ENCODE peak calls at places on chromosomes 6 and 20, in four cellular contexts. One of them, this sample, is unnamed.
A peak's percentile ranks its signal among the peaks of the same experiment; 100 is the strongest.

GRCh38 chr6:169620171-169621125 is 81.4 kb downstream of the WDR27 start:
- DNase-seq in lung: no peak
- DNase-seq in AG09319: no peak
- DNase-seq in AG10803: peak; percentile 29
- DNase-seq in this sample: no peak

GRCh38 chr6:15409301-15410125 is 163.6 kb downstream of the JARID2 start:
- DNase-seq in AG10803: no peak
- DNase-seq in AG09319: no peak
- DNase-seq in lung: no peak
- DNase-seq in this sample: no peak

GRCh38 chr6:137000825-137001224 is 43.9 kb downstream of the IL20RA start:
- DNase-seq in AG09319: no peak
- DNase-seq in lung: no peak
- DNase-seq in AG10803: no peak
- DNase-seq in this sample: no peak

GRCh38 chr20:14948416-14948815 is 611.0 kb upstream of the FLRT3 start:
- DNase-seq in AG10803: no peak
- DNase-seq in AG09319: no peak
- DNase-seq in lung: no peak
- DNase-seq in this sample: no peak

GRCh38 chr6:18203786-18204185 is 48.6 kb downstream of the KDM1B start:
- DNase-seq in AG10803: peak; percentile 13
- DNase-seq in lung: no peak
- DNase-seq in AG09319: no peak
- DNase-seq in this sample: no peak

GRCh38 chr20:38211200-38212097 is 46.4 kb upstream of the TGM2 start:
- DNase-seq in lung: no peak
- DNase-seq in AG10803: peak; percentile 61
- DNase-seq in AG09319: no peak
- DNase-seq in this sample: no peak

GRCh38 chr20:50298554-50299324 is 108.1 kb downstream of the CEBPB start:
- DNase-seq in AG09319: no peak
- DNase-seq in lung: no peak
- DNase-seq in AG10803: no peak
- DNase-seq in this sample: no peak

GRCh38 chr6:145643760-145644159 is 91.6 kb downstream of the EPM2A start:
- DNase-seq in AG10803: no peak
- DNase-seq in lung: no peak
- DNase-seq in AG09319: no peak
- DNase-seq in this sample: no peak

GRCh38 chr6:168125429-168126001 is 46.5 kb upstream of the FRMD1 start:
- DNase-seq in AG09319: no peak
- DNase-seq in AG10803: no peak
- DNase-seq in lung: no peak
- DNase-seq in this sample: no peak

GRCh38 chr6:40990301-40990700 is 48.7 kb downstream of the UNC5CL start:
- DNase-seq in AG10803: no peak
- DNase-seq in AG09319: no peak
- DNase-seq in lung: no peak
- DNase-seq in this sample: no peak
- TF ChIP-seq CTCF in AG10803: no peak
- TF ChIP-seq CTCF in AG09319: no peak
- TF ChIP-seq CTCF in lung: no peak
- TF ChIP-seq CTCF in this sample: no peak

GRCh38 chr6:109896333-109896732 is 81.8 kb upstream of the GPR6 start:
- DNase-seq in AG09319: peak; percentile 49
- DNase-seq in lung: no peak
- DNase-seq in AG10803: peak; percentile 42
- DNase-seq in this sample: no peak

GRCh38 chr6:109893606-109894005 is 84.5 kb upstream of the GPR6 start:
- DNase-seq in lung: no peak
- DNase-seq in AG10803: no peak
- DNase-seq in AG09319: no peak
- DNase-seq in this sample: no peak

GRCh38 chr6:109894181-109894580 is 83.9 kb upstream of the GPR6 start:
- DNase-seq in AG09319: no peak
- DNase-seq in lung: no peak
- DNase-seq in AG10803: no peak
- DNase-seq in this sample: no peak

GRCh38 chr6:109891924-109892323 is 86.2 kb upstream of the GPR6 start:
- DNase-seq in AG10803: no peak
- DNase-seq in lung: peak; percentile 49
- DNase-seq in AG09319: no peak
- DNase-seq in this sample: no peak

GRCh38 chr6:109892451-109893435 is 85.4 kb upstream of the GPR6 start:
- DNase-seq in AG09319: no peak
- DNase-seq in AG10803: no peak
- DNase-seq in lung: peak; percentile 54
- DNase-seq in this sample: no peak
- TF ChIP-seq CTCF in AG09319: no peak
- TF ChIP-seq CTCF in AG10803: no peak
- TF ChIP-seq CTCF in lung: no peak
- TF ChIP-seq CTCF in this sample: no peak

DNA sequence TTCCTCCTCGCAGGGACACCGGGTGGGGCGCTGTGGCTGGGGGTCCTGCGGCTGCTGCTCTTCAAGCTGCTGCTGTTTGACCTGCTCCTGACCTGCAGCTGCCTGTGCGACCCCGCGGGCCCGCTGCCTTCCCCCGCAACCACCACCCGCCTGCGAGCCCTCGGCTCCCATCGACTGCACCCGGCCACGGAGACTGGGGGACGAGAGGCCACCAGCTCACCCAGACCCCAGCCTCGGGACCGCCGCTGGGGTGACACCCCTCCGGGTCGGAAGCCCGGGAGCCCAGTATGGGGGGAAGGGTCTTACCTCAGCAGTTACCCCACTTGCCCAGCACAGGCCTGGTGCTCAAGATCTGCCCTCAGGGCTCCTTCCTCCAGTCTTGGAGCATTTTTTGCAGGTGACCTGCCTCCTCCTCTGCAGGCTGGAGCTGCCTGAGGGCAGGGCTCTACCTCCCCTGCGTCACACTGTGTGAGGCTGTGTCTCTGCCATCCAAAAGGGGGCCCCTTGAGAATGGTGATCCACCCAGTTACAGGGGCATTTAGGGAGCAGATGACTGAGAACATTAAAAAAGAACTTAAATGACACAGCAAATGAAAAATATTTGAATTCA is 3.9 kb upstream of the CNPY3 start:
- DNase-seq in AG10803: no peak
- DNase-seq in lung: no peak
- DNase-seq in AG09319: no peak
- DNase-seq in this sample: no peak
- TF ChIP-seq CTCF in AG10803: no peak
- TF ChIP-seq CTCF in lung: no peak
- TF ChIP-seq CTCF in AG09319: no peak
- TF ChIP-seq CTCF in this sample: no peak

GRCh38 chr6:57313009-57313408 is 4.4 kb upstream of the PRIM2 start:
- DNase-seq in AG10803: no peak
- DNase-seq in lung: no peak
- DNase-seq in AG09319: no peak
- DNase-seq in this sample: no peak

GRCh38 chr6:57316581-57317059 is 810 bp upstream of the PRIM2 start:
- DNase-seq in AG09319: peak; percentile 79
- DNase-seq in lung: peak; percentile 81
- DNase-seq in AG10803: peak; percentile 89
- DNase-seq in this sample: peak; percentile 77

GRCh38 chr6:57315851-57316250 is 1.6 kb upstream of the PRIM2 start:
- DNase-seq in AG10803: no peak
- DNase-seq in lung: no peak
- DNase-seq in AG09319: no peak
- DNase-seq in this sample: no peak

GRCh38 chr6:57313711-57314471 is 3.5 kb upstream of the PRIM2 start:
- DNase-seq in lung: no peak
- DNase-seq in AG09319: peak; percentile 94
- DNase-seq in AG10803: peak; percentile 100
- DNase-seq in this sample: no peak

GRCh38 chr6:57317060-57317943 is at the start of gene PRIM2:
- DNase-seq in AG09319: no peak
- DNase-seq in lung: peak; percentile 89
- DNase-seq in AG10803: peak; percentile 76
- DNase-seq in this sample: peak; percentile 71
- TF ChIP-seq CTCF in AG09319: no peak
- TF ChIP-seq CTCF in lung: no peak
- TF ChIP-seq CTCF in AG10803: no peak
- TF ChIP-seq CTCF in this sample: no peak

DNA sequence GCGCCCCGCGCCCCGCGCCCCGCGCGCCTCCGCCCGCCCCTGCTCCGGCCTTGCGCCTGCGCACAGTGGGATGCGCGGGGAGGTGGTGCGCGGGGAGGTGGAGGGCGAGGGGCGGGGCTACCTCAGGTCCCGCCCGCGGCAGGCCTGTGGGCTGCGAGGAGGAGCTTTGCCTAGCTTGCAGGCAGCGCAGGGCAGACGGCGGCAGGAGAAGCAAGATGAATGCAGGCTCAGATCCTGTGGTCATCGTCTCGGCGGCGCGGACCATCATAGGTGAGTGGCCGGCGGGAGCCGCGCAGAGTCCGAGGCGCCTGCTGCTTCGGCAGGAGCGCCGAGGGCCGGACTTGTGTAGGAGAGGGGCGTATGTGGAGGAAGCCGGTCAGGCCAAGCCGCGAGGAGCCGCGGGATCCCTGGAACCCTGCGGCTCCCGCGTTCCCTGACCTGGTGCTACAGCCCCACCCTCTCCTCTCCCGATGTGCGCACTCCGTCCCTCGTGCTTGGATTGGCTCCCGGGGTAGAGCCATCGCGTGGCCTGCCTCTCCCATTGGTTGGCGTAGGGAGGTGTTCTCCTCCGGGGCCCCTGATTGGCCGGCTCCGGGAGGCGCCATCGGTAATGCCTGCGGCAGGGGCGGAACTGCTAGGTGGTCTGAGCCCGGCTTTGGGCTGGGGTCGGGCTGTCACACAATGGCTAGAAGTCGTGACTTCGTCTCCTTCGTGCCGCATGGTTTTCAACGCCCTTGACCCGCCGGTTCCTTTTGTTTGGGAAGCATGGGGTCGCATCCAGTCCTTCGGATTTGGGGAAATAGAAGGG is at the start of gene ACAT2:
- DNase-seq in lung: peak; percentile 97
- DNase-seq in AG09319: peak; percentile 78
- DNase-seq in AG10803: peak; percentile 91
- DNase-seq in this sample: peak; percentile 91
- TF ChIP-seq CTCF in lung: no peak
- TF ChIP-seq CTCF in AG09319: no peak
- TF ChIP-seq CTCF in AG10803: no peak
- TF ChIP-seq CTCF in this sample: no peak

DNA sequence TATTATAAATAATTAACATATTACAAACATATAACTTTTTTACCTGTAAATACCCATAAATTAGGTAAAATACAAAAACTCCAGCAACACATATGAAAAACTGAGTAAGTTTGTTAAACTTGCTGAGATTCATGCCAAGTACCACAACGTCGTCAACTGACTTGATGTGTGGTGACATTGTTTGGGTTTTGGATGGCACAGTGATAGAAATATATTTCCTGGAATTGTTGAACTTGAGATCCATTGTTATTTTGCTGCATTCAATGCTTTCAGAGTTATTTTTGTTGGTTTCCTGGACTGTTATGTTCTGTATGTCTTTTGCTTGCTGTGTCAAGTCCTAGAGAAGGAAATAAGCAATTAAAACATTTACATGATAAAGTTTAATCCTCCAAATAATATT is 5.5 kb downstream of the SLC35B3 start:
- DNase-seq in AG09319: no peak
- DNase-seq in AG10803: no peak
- DNase-seq in lung: no peak
- DNase-seq in this sample: no peak
- TF ChIP-seq CTCF in AG09319: no peak
- TF ChIP-seq CTCF in AG10803: no peak
- TF ChIP-seq CTCF in lung: no peak
- TF ChIP-seq CTCF in this sample: no peak

GRCh38 chr20:6140947-6141346 is 18.1 kb upstream of the FERMT1 start:
- DNase-seq in AG10803: no peak
- DNase-seq in lung: no peak
- DNase-seq in AG09319: no peak
- DNase-seq in this sample: no peak

DNA sequence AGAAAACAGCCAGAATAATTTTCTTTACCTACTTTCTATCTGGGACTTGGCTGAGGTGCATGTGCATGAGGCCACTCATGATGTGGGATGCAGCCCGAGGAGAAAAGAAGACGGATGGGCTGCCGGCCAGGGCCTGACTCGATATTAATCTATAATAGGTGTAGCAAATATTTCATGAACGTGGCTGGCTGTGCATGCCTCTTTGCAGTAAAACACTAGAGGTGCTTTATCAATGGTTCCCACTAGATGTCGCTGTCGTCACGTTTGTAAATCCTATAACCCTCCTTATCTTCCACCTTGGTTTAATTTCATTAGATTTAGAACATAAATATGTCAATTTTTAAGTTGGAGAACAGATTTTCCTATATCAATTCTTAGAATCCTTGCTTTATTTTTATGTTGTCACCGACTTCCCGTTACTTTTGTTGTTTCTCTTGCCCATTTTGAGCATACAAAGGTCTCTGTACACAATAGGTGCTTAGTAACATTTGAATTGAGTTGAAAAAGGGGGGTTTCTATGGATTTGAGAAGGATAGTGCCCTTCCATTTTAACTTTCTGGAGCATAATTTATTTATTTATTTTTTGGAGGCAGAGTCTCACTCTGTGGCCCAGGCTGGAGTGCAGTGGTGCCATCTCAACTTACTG is 19.6 kb upstream of the FERMT1 start:
- DNase-seq in AG09319: peak; percentile 22
- DNase-seq in lung: no peak
- DNase-seq in AG10803: peak; percentile 65
- DNase-seq in this sample: peak; percentile 55
- TF ChIP-seq CTCF in AG09319: peak; percentile 77
- TF ChIP-seq CTCF in lung: peak; percentile 63
- TF ChIP-seq CTCF in AG10803: peak; percentile 86
- TF ChIP-seq CTCF in this sample: peak; percentile 85

GRCh38 chr20:35523298-35523888 is 6.1 kb downstream of the C20orf173 start:
- DNase-seq in AG10803: no peak
- DNase-seq in AG09319: no peak
- DNase-seq in lung: no peak
- DNase-seq in this sample: peak; percentile 59
- TF ChIP-seq CTCF in AG10803: peak; percentile 57
- TF ChIP-seq CTCF in AG09319: peak; percentile 42
- TF ChIP-seq CTCF in lung: no peak
- TF ChIP-seq CTCF in this sample: peak; percentile 74

DNA sequence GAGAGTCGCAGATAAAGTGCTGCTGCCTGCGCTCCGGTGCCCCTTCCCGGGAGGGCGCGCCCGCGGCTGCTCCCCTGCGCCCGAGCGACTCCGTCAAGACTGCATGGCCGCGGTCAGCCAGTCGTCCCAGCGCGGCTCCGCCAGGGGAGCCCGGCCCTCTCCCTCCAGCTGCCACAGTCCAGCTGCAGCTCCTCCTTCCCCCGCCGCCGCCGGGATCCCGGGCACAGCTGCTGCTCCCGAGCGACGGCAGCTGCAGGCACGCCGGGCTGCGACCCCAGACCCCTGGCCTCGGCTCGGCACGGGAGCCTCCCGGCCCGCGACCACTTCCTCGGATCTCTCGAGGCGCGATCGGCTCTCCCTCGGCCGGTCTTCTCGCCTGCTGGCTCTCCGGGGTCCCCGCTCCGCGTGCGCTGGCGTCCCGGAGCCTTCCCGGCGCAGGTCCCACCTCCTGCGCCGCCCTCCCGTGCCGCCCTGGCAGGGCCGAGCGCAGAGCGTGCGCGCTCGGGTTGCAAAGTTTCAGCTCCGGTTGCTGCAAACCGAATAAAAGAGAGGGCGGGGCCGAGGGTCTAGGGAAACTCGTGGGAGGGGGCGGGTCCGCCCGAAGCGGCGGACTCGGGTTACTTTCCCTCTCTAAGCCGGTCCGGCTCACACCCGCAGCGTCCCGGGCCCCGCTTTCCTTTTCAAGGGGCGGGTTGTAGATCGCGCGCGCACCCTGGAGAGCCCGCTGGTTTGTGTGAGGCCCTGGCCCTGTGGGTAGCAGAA is at the start of gene CNKSR3:
- DNase-seq in AG10803: peak; percentile 89
- DNase-seq in lung: peak; percentile 90
- DNase-seq in AG09319: peak; percentile 90
- DNase-seq in this sample: peak; percentile 89
- TF ChIP-seq CTCF in AG10803: peak; percentile 1
- TF ChIP-seq CTCF in lung: no peak
- TF ChIP-seq CTCF in AG09319: peak; percentile 3
- TF ChIP-seq CTCF in this sample: no peak

This sample was measured in endothelial cell.